ENCODE peak calls at places on chromosomes 2 and 18, in eight cellular contexts. W is GM12878, U is ovary, M is endothelial cell of umbilical vein, L is vagina, P is uterus, Z is heart left ventricle, X is A549. E is an unnamed sample. For H3K4me1, the result is how much of the 10 kb centered on the place peaks cover.

GRCh38 chr2:238136820-238137537 is 1.5 kb upstream of the KLHL30 start:
- DNase-seq in W (no peak), U (no peak), M (no peak), L (no peak), P (peak), Z (no peak), X (peak), E (no peak)

GRCh38 chr2:211751853-211752252 is 786.7 kb downstream of the ERBB4 start:
- DNase-seq in W (no peak), U (no peak), M (peak), L (no peak), P (no peak), Z (no peak), X (no peak), E (no peak)

GRCh38 chr18:38575648-38576047 is 1010.0 kb upstream of the CELF4 start:
- DNase-seq in W (no peak), U (no peak), M (no peak), L (no peak), P (no peak), Z (no peak), X (no peak), E (no peak)

GRCh38 chr2:207143474-207144190 is 22.1 kb downstream of the KLF7 start:
- DNase-seq in W (no peak), U (peak), M (peak), L (no peak), P (peak), Z (peak), X (no peak), E (peak)

GRCh38 chr2:24885221-24886113 is 34.6 kb downstream of the ADCY3 start:
- DNase-seq in W (no peak), U (no peak), M (no peak), L (peak), P (no peak), Z (no peak), X (no peak), E (no peak)

GRCh38 chr2:177883177-177883576 is 189.4 kb downstream of the PDE11A start:
- DNase-seq in W (no peak), U (no peak), M (no peak), L (no peak), P (no peak), Z (no peak), X (no peak), E (no peak)

GRCh38 chr2:19667085-19667484 is 234.7 kb downstream of the TTC32 start:
- DNase-seq in W (no peak), U (no peak), M (no peak), L (no peak), P (no peak), Z (no peak), X (peak), E (no peak)

GRCh38 chr2:191617589-191617988 is 60.3 kb upstream of the NABP1 start:
- DNase-seq in W (peak), U (no peak), M (no peak), L (no peak), P (no peak), Z (no peak), X (no peak), E (no peak)

GRCh38 chr18:25349926-25350560 is 1.9 kb downstream of the ZNF521 start:
- DNase-seq in W (no peak), U (peak), M (no peak), L (no peak), P (peak), Z (peak), X (no peak), E (no peak)

GRCh38 chr2:239944706-239945551 is 80.2 kb downstream of the NDUFA10 start:
- DNase-seq in W (no peak), U (peak), M (no peak), L (no peak), P (peak), Z (no peak), X (no peak), E (no peak)

GRCh38 chr18:52348209-52348608 is 8.2 kb downstream of the DCC start:
- DNase-seq in W (no peak), U (no peak), M (no peak), L (no peak), P (no peak), Z (no peak), X (peak), E (no peak)

GRCh38 chr2:28487258-28487657 is 8.6 kb upstream of the PLB1 start:
- DNase-seq in W (no peak), U (no peak), M (no peak), L (no peak), P (no peak), Z (no peak), X (no peak), E (no peak)

GRCh38 chr2:85649201-85650190 is 18.5 kb downstream of the SFTPB start:
- DNase-seq in W (no peak), U (no peak), M (peak), L (no peak), P (no peak), Z (no peak), X (peak), E (no peak)

GRCh38 chr2:3332133-3332532 is 45.5 kb downstream of the EIPR1 start:
- DNase-seq in W (no peak), U (no peak), M (no peak), L (no peak), P (no peak), Z (no peak), X (no peak), E (no peak)

GRCh38 chr2:111659361-111660281 is 224.4 kb downstream of the ANAPC1 start:
- DNase-seq in W (no peak), U (no peak), M (peak), L (peak), P (peak), Z (no peak), X (peak), E (peak)
- TF ChIP-seq POLR2A in W (no peak), U (no peak), M (no peak), L (no peak), P (no peak), Z (no peak), X (no peak), E (no peak)

GRCh38 chr18:76455015-76455676 is 39.9 kb downstream of the ZNF516 start:
- DNase-seq in W (no peak), U (no peak), M (no peak), L (peak), P (no peak), Z (peak), X (no peak), E (no peak)
- H3K4me1 ChIP-seq in W (under half), U (under half), M (under half), L (half or more), P (under half), Z (under half), X (under half), E (under half)

GRCh38 chr18:2657043-2657512 is 1.6 kb downstream of the SMCHD1 start:
- DNase-seq in W (no peak), U (no peak), M (peak), L (no peak), P (no peak), Z (no peak), X (no peak), E (no peak)

GRCh38 chr18:2656237-2657042 is 914 bp downstream of the SMCHD1 start:
- DNase-seq in W (no peak), U (peak), M (peak), L (no peak), P (peak), Z (peak), X (peak), E (peak)

GRCh38 chr18:2655153-2655953 is at the start of gene SMCHD1:
- DNase-seq in W (no peak), U (peak), M (peak), L (no peak), P (peak), Z (peak), X (peak), E (peak)

GRCh38 chr18:2655954-2656236 is 369 bp downstream of the SMCHD1 start:
- DNase-seq in W (no peak), U (no peak), M (no peak), L (no peak), P (peak), Z (no peak), X (peak), E (peak)

DNA sequence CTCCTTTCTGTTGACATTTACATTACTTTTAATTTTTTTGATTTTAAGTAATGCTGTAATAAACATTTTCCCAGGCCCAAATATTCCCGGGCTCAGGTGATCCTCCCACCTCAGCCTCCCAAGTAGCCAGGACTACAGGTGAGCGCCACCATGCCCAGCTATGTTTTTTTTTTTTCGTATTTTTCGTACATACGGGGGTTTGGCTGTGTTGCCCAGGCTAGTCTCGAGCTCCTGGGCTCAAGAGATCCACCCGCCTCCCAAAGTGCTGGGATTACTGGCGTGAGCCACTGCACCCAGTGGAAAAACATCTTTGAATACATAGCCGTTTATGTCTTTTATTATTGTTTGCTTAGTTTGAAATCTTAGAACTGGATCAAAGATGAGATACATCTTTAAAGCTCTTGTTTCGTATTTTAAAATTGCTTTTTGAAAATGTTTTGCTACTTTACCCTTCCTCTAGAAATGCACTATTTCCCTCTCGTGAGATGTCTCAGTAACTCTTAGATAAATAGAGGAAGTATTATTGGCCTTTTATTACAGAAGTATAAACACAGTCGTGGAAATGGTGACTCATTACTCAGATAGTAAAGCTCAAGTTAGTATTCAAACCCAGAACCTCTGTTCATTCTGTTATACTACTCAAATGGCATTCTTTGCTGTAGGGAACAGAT is 2.4 kb downstream of the SMCHD1 start:
- DNase-seq in W (no peak), U (no peak), M (peak), L (no peak), P (no peak), Z (no peak), X (peak), E (no peak)
- TF ChIP-seq POLR2A in W (no peak), U (no peak), M (no peak), L (no peak), P (peak), Z (no peak), X (no peak), E (peak)

GRCh38 chr2:128304715-128305554 is 13.7 kb downstream of the HS6ST1 start:
- DNase-seq in W (no peak), U (peak), M (peak), L (no peak), P (peak), Z (peak), X (peak), E (no peak)
- H3K4me1 ChIP-seq in W (under half), U (half or more), M (under half), L (half or more), P (under half), Z (half or more), X (under half), E (half or more)

DNA sequence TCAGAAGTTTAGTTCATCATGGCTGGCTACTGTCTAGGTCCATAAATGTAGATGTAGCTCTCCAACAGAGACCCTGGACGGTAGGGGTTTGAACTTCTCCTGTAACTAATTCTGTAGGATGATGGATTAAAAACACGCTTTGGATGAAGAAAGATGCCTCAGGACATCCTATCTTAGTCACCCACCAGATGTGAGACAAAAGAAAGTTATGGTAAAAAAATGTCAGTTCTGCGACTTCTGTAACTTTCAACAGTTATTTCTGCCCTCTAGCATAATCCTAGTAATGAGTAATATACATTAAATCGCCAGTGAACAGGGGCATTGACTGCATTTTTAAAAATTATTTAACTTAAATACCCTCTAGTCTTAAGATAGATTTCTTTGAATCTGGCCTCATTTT is 210.1 kb upstream of the LRATD1 start:
- DNase-seq in W (no peak), U (no peak), M (no peak), L (no peak), P (no peak), Z (no peak), X (no peak), E (no peak)
- TF ChIP-seq POLR2A in W (no peak), U (no peak), M (no peak), L (no peak), P (no peak), Z (no peak), X (no peak), E (no peak)

GRCh38 chr2:222949690-222950323 is 89.0 kb downstream of the ACSL3 start:
- DNase-seq in W (no peak), U (no peak), M (no peak), L (no peak), P (no peak), Z (no peak), X (no peak), E (no peak)
- H3K4me1 ChIP-seq in W (under half), U (under half), M (under half), L (under half), P (under half), Z (under half), X (under half), E (under half)

DNA sequence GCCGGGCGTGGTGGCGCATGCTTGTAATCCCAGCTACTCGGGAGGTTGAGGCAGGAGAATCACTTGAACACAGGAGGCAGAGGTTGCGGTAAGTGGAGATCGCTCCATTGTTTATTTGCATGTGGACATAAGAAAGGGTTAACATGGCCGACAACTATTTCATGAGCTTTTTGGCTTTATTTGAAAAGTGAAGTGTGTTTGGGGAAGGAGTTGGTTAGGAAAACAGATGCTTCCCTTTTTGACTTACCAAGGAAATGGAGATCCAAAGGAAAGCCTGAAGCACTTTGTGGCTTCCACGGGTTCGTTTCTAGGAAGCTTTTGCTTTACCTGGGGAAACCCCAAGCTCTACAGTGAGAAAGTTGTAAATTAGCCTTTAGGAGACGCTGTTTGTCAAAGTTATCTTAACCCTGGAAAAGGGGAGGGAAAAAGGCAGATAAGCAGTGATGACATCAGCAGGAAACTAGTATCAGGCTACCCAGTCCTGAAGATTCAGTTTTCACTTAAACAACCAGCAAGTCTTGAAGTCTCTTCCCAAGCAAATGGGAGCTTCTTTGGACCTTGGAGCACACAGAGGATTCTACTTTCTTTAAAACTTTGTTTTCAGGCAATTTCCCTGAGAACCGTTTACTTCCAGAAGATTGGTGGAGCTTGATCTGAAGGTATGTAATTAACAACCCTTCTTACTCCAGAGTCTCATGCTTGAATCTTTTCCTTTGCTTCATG is at the start of gene CASP10:
- DNase-seq in W (peak), U (no peak), M (peak), L (no peak), P (no peak), Z (peak), X (peak), E (no peak)
- TF ChIP-seq POLR2A in W (no peak), U (no peak), M (peak), L (no peak), P (peak), Z (no peak), X (no peak), E (no peak)

DNA sequence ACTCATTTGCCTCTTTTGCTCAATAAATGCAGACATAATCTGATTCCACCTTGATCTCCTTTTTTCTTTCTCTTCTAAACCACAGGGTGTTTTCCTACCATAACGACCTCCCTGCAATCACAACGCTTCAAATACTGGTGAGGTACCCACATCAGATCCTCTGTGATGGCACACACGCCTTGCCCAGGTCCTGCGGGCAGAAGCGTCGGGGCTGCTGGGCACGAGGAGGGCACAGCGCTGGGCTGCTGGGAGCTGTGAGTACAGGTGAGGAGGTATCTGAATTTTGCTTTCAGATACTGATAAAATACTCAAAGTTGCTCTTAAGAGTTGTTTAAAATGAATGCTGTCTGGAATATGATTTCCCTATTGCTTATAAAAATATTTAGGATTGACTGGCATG is 186.1 kb upstream of the PXDN start:
- DNase-seq in W (no peak), U (no peak), M (no peak), L (peak), P (no peak), Z (no peak), X (no peak), E (no peak)
- H3K4me1 ChIP-seq in W (under half), U (under half), M (under half), L (under half), P (under half), Z (under half), X (under half), E (under half)

E was measured in esophagus squamous epithelium.